ENCODE peak calls at places on chromosomes 3 and 15, in nine cellular contexts. I is A549, J is esophagus muscularis mucosa, N is sigmoid colon, H is upper lobe of left lung, X is ovary, A is GM12878, W is HepG2, C is transverse colon. G is an unnamed sample. For H3K9me3, the result is how much of the 10 kb centered on the place peaks cover.

GRCh38 chr3:192060160-192060783 is 599.3 kb downstream of the PYDC2 start:
- DNase-seq in X (no peak), A (no peak), N (no peak), H (no peak), W (no peak), I (no peak), J (no peak), C (no peak), G (no peak)

GRCh38 chr15:73930790-73931281 is 4.6 kb downstream of the LOXL1 start:
- DNase-seq in W (no peak), J (no peak), H (no peak), C (no peak), I (no peak), A (no peak), X (no peak), N (no peak), G (no peak)

GRCh38 chr3:9316881-9317341 is 45.9 kb upstream of the THUMPD3 start:
- DNase-seq in C (peak), X (peak), W (no peak), A (no peak), J (no peak), N (peak), I (no peak), H (no peak), G (no peak)

GRCh38 chr15:64892850-64893403 is 18.8 kb upstream of the ANKDD1A start:
- DNase-seq in A (peak), H (no peak), I (no peak), N (no peak), C (no peak), X (no peak), J (no peak), W (no peak), G (no peak)

GRCh38 chr3:132788299-132788698 is 66.1 kb upstream of the NPHP3 start:
- DNase-seq in I (no peak), W (no peak), N (no peak), A (no peak), H (no peak), X (no peak), J (no peak), C (no peak), G (no peak)

GRCh38 chr3:120396469-120396868 is 47.3 kb upstream of the LRRC58 start:
- DNase-seq in A (no peak), W (no peak), I (no peak), C (no peak), N (no peak), H (no peak), X (no peak), J (peak), G (no peak)

GRCh38 chr3:12896206-12896697 is 54.9 kb upstream of the RPL32 start:
- DNase-seq in H (no peak), W (no peak), N (no peak), X (no peak), A (no peak), I (no peak), C (no peak), J (no peak), G (no peak)

GRCh38 chr15:59997070-59997701 is 6.9 kb upstream of the FOXB1 start:
- DNase-seq in W (no peak), H (peak), N (no peak), J (no peak), C (no peak), X (no peak), I (no peak), A (no peak), G (no peak)

GRCh38 chr3:133992385-133992784 is 37.3 kb downstream of the SLCO2A1 start:
- DNase-seq in H (no peak), W (no peak), C (no peak), I (no peak), J (no peak), X (no peak), N (peak), A (no peak), G (no peak)

GRCh38 chr15:33160054-33160453 is 34.5 kb downstream of the FMN1 start:
- DNase-seq in N (no peak), A (no peak), J (no peak), C (no peak), H (no peak), X (no peak), I (peak), W (no peak), G (no peak)

GRCh38 chr3:60919296-60919695 is 332.0 kb downstream of the FHIT start:
- DNase-seq in I (no peak), N (no peak), H (no peak), W (no peak), C (no peak), X (no peak), A (no peak), J (no peak), G (no peak)

GRCh38 chr3:31137718-31138465 is 243.4 kb upstream of the GADL1 start:
- DNase-seq in J (no peak), W (no peak), C (no peak), A (no peak), H (no peak), X (no peak), N (no peak), I (no peak), G (no peak)

GRCh38 chr3:154130540-154130939 is 9.3 kb downstream of the ARHGEF26 start:
- DNase-seq in X (no peak), W (no peak), N (no peak), C (no peak), A (no peak), H (no peak), J (no peak), I (no peak), G (no peak)

GRCh38 chr3:12691733-12692132 is 27.8 kb upstream of the RAF1 start:
- DNase-seq in J (no peak), W (no peak), A (no peak), X (no peak), C (no peak), I (no peak), H (no peak), N (no peak), G (no peak)

GRCh38 chr3:127781411-127782001 is 40.8 kb downstream of the MGLL start:
- DNase-seq in X (no peak), C (no peak), W (no peak), N (no peak), H (no peak), A (no peak), I (no peak), J (no peak), G (no peak)
- H3K27ac ChIP-seq in X (no peak), C (peak), W (no peak), N (peak), H (peak), A (no peak), I (no peak), J (peak), G (peak)

GRCh38 chr15:68354923-68355322 is 77.0 kb downstream of the ITGA11 start:
- DNase-seq in A (no peak), X (no peak), J (no peak), C (no peak), I (peak), N (no peak), W (peak), H (no peak), G (no peak)
- TF ChIP-seq EP300 in A (no peak), X (no peak), J (no peak), C (no peak), I (peak), N (no peak), W (no peak), H (no peak), G (no peak)

GRCh38 chr3:190158261-190158660 is 37.6 kb upstream of the P3H2 start:
- DNase-seq in I (no peak), W (no peak), N (no peak), A (no peak), C (no peak), X (no peak), J (no peak), H (no peak), G (no peak)
- H3K9me3 ChIP-seq in I (under half), W (under half), N (under half), A (under half), C (under half), X (under half), J (under half), H (under half), G (under half)

GRCh38 chr3:57164217-57164605 is 942 bp downstream of the IL17RD start:
- DNase-seq in I (no peak), C (peak), A (no peak), H (peak), N (no peak), X (peak), J (no peak), W (no peak), G (peak)

GRCh38 chr3:57165637-57166036 is 484 bp upstream of the IL17RD start:
- DNase-seq in W (no peak), N (no peak), I (no peak), X (no peak), J (no peak), A (no peak), C (no peak), H (no peak), G (no peak)

GRCh38 chr3:57166660-57167059 is 1.5 kb upstream of the IL17RD start:
- DNase-seq in I (no peak), J (no peak), C (no peak), A (no peak), W (no peak), N (no peak), X (no peak), H (no peak), G (no peak)

GRCh38 chr3:57163751-57164150 is 1.4 kb downstream of the IL17RD start:
- DNase-seq in J (no peak), I (no peak), N (no peak), A (no peak), X (no peak), H (no peak), C (no peak), W (no peak), G (no peak)

GRCh38 chr3:57164606-57165573 is at the start of gene IL17RD:
- DNase-seq in I (peak), J (no peak), W (peak), A (no peak), N (peak), X (peak), H (peak), C (peak), G (peak)
- H3K27ac ChIP-seq in I (peak), J (peak), W (no peak), A (no peak), N (peak), X (peak), H (no peak), C (peak), G (no peak)

GRCh38 chr15:82750831-82751181 is 41.1 kb upstream of the AP3B2 start:
- DNase-seq in X (no peak), J (no peak), W (no peak), N (no peak), H (no peak), C (no peak), A (peak), I (peak), G (no peak)
- TF ChIP-seq EP300 in X (no peak), J (no peak), W (no peak), N (no peak), H (no peak), C (no peak), A (no peak), I (no peak), G (no peak)

G was measured in stomach.